ENCODE peak calls at places on chromosomes 3 and 15, in seven cellular contexts. D, R, M, E, C, O and S are unnamed samples. For H3K9me3, the result is how much of the 10 kb centered on the place peaks cover.

GRCh38 chr3:186442162-186442561 is 80.1 kb upstream of the DGKG start:
- DNase-seq in D (no peak), R (no peak), M (peak), E (no peak), C (no peak), O (no peak), S (no peak)

GRCh38 chr15:49145651-49146609 is 9.5 kb downstream of the COPS2 start:
- DNase-seq in D (peak), R (peak), M (peak), E (no peak), C (peak), O (no peak), S (no peak)

GRCh38 chr3:55752911-55753310 is 265.8 kb upstream of the WNT5A start:
- DNase-seq in D (no peak), R (no peak), M (no peak), E (no peak), C (no peak), O (no peak), S (no peak)

GRCh38 chr3:163450684-163451083 is 1627.6 kb downstream of the SI start:
- DNase-seq in D (peak), R (no peak), M (no peak), E (no peak), C (no peak), O (no peak), S (no peak)

GRCh38 chr3:42556089-42556632 is 25.6 kb downstream of the SEC22C start:
- DNase-seq in D (no peak), R (peak), M (no peak), E (no peak), C (peak), O (no peak), S (peak)

GRCh38 chr3:38276917-38277630 is 5.0 kb upstream of the SLC22A14 start:
- DNase-seq in D (no peak), R (no peak), M (no peak), E (no peak), C (no peak), O (no peak), S (no peak)

GRCh38 chr15:78715930-78716329 is 74.9 kb upstream of the CHRNB4 start:
- DNase-seq in D (no peak), R (no peak), M (no peak), E (no peak), C (no peak), O (no peak), S (no peak)

GRCh38 chr3:48915296-48915695 is 3.3 kb upstream of the ARIH2 start:
- DNase-seq in D (peak), R (no peak), M (no peak), E (no peak), C (no peak), O (no peak), S (no peak)

GRCh38 chr3:107973152-107973551 is 117.7 kb downstream of the CD47 start:
- DNase-seq in D (no peak), R (no peak), M (no peak), E (no peak), C (no peak), O (no peak), S (no peak)

GRCh38 chr3:34000301-34000700 is 201.9 kb downstream of the PDCD6IP start:
- DNase-seq in D (no peak), R (no peak), M (no peak), E (no peak), C (no peak), O (no peak), S (no peak)

GRCh38 chr3:42739401-42740158 is 33.5 kb downstream of the CCDC13 start:
- DNase-seq in D (peak), R (no peak), M (peak), E (no peak), C (no peak), O (no peak), S (no peak)

GRCh38 chr15:74399511-74400312 is 32.3 kb upstream of the CYP11A1 start:
- DNase-seq in D (peak), R (peak), M (no peak), E (no peak), C (peak), O (no peak), S (no peak)

GRCh38 chr3:147407495-147408179 is 1.3 kb upstream of the ZIC4 start:
- DNase-seq in D (no peak), R (no peak), M (no peak), E (no peak), C (no peak), O (no peak), S (no peak)

GRCh38 chr15:100108346-100108745 is 233.4 kb downstream of the ADAMTS17 start:
- DNase-seq in D (no peak), R (no peak), M (no peak), E (no peak), C (no peak), O (peak), S (no peak)

GRCh38 chr15:96326551-96327154 is 3.8 kb upstream of the NR2F2 start:
- DNase-seq in D (peak), R (no peak), M (no peak), E (no peak), C (no peak), O (peak), S (no peak)

GRCh38 chr3:31680072-31680870 is 147.5 kb downstream of the STT3B start:
- DNase-seq in D (no peak), R (no peak), M (no peak), E (peak), C (no peak), O (no peak), S (no peak)

GRCh38 chr15:31752905-31753304 is 277.4 kb upstream of the CHRNA7 start:
- DNase-seq in D (no peak), R (no peak), M (no peak), E (no peak), C (no peak), O (no peak), S (no peak)

GRCh38 chr3:18190646-18191045 is 234.5 kb downstream of the SATB1 start:
- DNase-seq in D (no peak), R (no peak), M (no peak), E (no peak), C (no peak), O (no peak), S (no peak)

GRCh38 chr15:70297465-70298152 is 199.9 kb upstream of the TLE3 start:
- DNase-seq in D (no peak), R (no peak), M (no peak), E (no peak), C (no peak), O (no peak), S (no peak)

GRCh38 chr15:89401636-89402252 is 67.1 kb upstream of the POLG start:
- DNase-seq in D (no peak), R (no peak), M (no peak), E (no peak), C (no peak), O (no peak), S (no peak)

GRCh38 chr3:4821975-4822374 is 157.3 kb upstream of the BHLHE40 start:
- DNase-seq in D (no peak), R (peak), M (no peak), E (no peak), C (peak), O (no peak), S (peak)

GRCh38 chr3:69020857-69021256 is 7.4 kb upstream of the EOGT start:
- DNase-seq in D (no peak), R (no peak), M (no peak), E (no peak), C (no peak), O (no peak), S (no peak)

GRCh38 chr3:143634427-143634826 is 213.8 kb downstream of the SLC9A9 start:
- DNase-seq in D (no peak), R (no peak), M (no peak), E (no peak), C (no peak), O (no peak), S (no peak)

GRCh38 chr3:59872121-59872520 is 822.3 kb upstream of the CFAP20DC start:
- DNase-seq in D (no peak), R (no peak), M (no peak), E (no peak), C (no peak), O (no peak), S (no peak)

GRCh38 chr3:15079083-15079482 is 14.0 kb upstream of the MRPS25 start:
- DNase-seq in D (no peak), R (no peak), M (no peak), E (no peak), C (no peak), O (no peak), S (no peak)

DNA sequence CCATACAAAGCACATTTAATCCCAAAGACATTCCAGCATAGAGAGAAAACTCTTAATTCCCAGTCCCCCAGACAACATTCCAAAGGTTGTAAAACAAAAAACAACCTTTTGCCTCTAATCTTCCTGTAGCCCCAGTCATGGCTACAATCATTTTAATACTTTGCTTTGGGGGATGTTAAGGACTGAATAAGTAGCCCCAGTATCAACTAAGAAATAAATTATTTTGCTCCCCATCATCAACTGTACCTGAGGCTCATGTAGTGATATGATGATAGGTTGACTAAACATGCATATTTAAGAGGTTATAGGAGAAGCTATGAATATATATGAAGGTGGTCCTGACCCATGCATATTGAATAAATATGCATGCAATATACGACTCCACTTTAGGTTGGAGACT is 40.6 kb downstream of the PRR20G start:
- DNase-seq in D (no peak), R (no peak), M (no peak), E (no peak), C (no peak), O (no peak), S (no peak)
- H3K9me3 ChIP-seq in D (under half), R (under half), M (under half), E (under half), C (under half), O (under half), S (under half)

DNA sequence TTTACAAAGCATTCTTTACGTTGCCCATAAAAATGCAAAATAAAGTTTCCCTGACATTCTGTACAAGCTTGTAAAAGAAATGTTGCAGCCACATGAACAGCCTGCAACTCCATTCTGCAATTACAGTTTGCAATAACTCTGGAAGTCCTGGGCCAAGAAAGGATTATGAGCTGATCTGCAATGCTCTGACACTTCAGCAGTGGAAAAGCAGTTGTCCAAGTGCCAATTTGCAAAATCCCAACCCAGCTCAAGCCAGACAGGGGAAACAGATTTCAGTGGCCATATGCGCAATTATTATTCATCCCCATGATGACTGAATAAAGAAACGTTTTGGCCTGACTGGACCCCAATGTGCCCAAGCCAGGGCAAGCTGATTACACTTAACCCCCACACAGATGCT is 322.1 kb downstream of the MEX3B start:
- DNase-seq in D (no peak), R (no peak), M (no peak), E (no peak), C (no peak), O (no peak), S (no peak)
- H3K9me3 ChIP-seq in D (under half), R (under half), M (under half), E (under half), C (under half), O (under half), S (under half)

GRCh38 chr3:128922804-128923459 is 43.5 kb downstream of the ACAD9 start:
- DNase-seq in D (no peak), R (peak), M (no peak), E (no peak), C (peak), O (no peak), S (no peak)
- H3K9me3 ChIP-seq in D (under half), R (under half), M (under half), E (under half), C (under half), O (under half), S (under half)

DNA sequence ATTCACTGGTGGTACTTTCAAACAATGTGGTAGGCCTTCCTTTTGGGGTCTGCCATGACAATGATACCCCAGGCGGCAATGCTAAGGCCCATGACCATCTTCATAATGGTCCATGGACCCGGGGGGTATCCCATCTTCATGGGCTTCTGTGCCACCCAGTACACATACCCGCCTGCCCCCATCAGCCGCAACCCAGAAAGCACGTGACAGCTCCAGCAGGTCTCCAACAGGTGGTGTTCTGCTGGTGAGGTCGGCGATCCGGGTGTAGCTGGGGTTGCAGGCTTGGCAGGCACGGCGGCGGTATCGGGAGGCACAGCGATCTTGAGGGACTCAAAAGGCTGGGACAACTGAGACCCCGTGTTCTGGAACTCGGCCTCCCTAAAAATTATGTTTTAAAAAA is 214.5 kb downstream of the SNRPN start:
- DNase-seq in D (no peak), R (no peak), M (no peak), E (no peak), C (no peak), O (peak), S (no peak)
- H3K9me3 ChIP-seq in D (under half), R (under half), M (under half), E (under half), C (under half), O (under half), S (under half)

GRCh38 chr3:128861491-128861890 is 17.9 kb upstream of the ACAD9 start:
- DNase-seq in D (no peak), R (no peak), M (no peak), E (no peak), C (no peak), O (no peak), S (no peak)
- H3K9me3 ChIP-seq in D (under half), R (under half), M (under half), E (under half), C (under half), O (under half), S (under half)

DNA sequence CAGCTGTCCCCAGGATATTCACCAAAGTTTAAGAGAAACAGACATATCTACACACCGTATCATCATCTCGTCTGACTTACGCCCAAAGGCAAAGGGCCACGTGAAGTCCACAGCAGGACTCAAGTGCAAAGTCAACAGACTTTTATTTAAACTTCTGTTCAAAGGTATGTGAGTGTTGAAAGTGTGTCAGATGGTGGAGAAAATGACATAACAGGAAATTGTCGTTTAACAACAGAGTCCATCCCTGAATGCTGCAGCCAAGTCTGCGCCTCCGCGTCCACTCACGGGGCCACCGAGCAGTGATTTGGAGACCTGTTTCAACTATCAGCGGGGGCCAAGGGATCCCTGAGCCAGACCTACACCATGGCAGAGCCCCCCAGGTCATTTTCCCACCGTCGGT is 165.6 kb downstream of the XXYLT1 start:
- DNase-seq in D (no peak), R (no peak), M (no peak), E (no peak), C (no peak), O (no peak), S (no peak)
- H3K9me3 ChIP-seq in D (under half), R (under half), M (under half), E (under half), C (under half), O (under half), S (under half)

DNA sequence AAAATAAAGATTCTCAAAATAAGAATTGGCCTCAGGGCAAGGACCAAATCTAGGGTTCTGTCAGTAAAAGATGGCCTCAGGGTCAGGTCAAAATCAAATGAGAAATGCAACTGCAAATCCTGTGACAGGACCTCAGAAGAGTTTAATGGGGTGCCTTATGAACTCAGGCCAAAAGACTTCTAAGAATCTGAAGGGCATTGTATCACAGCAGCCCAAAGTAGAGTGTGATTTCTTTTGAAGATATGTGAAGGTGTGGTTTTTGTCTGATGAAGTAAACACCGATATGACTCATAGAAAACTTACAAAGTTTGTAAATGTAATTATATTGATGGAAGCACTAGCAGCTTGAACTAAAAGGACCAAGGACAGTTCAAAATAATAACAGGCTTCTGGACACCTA is 966.1 kb downstream of the AGBL1 start:
- DNase-seq in D (no peak), R (no peak), M (no peak), E (no peak), C (no peak), O (no peak), S (no peak)
- H3K9me3 ChIP-seq in D (under half), R (under half), M (under half), E (under half), C (under half), O (under half), S (under half)

DNA sequence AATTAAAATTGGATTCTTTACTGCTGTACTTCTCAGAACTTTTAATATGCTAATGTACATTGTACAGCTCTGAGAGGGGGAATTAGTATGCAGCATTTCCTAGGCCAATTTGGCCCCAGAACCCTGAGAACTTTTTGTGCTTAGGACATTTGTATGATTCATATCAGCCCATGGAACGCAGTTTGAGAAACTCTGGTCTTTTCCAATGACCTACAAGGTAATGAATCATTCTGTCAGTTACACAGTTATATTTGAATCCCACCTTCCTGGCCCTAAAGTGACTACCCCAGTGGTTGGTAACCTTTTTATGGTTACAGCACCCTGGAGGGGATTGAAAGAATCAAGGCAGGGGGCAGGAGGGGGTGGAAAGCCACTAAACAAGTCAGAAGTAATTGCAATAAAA is 25.6 kb upstream of the KBTBD12 start:
- DNase-seq in D (no peak), R (no peak), M (no peak), E (no peak), C (no peak), O (no peak), S (no peak)
- H3K9me3 ChIP-seq in D (under half), R (under half), M (under half), E (under half), C (under half), O (under half), S (under half)

DNA sequence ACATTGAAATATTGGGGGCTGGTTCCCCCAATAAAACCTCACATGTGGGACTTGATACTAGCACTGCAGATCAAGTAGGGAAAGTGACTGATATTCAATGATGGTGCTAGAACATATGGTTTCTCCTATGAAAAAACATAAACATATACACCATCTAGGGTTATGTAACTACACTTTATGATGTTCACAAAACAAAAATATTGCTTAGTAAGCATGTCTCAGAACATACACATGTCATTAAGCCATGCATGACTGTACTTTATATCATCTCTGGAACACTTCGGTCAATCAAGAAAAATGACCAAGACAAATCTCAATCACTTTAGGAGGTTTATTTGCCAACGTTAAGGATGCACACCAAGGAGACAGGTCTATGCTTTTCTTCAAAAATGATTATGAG is 57.4 kb downstream of the ZNF717 start:
- DNase-seq in D (no peak), R (no peak), M (no peak), E (no peak), C (no peak), O (no peak), S (no peak)
- H3K9me3 ChIP-seq in D (under half), R (half or more), M (half or more), E (under half), C (under half), O (half or more), S (under half)

GRCh38 chr3:125351152-125351551 is 24.0 kb downstream of the ZNF148 start:
- DNase-seq in D (no peak), R (no peak), M (no peak), E (no peak), C (no peak), O (no peak), S (no peak)
- H3K9me3 ChIP-seq in D (under half), R (under half), M (under half), E (under half), C (under half), O (under half), S (under half)